ENCODE peak calls at places on chromosomes 1 and 21, in eight cellular contexts. H, C, E, G, Z, I, B and O are unnamed samples.

GRCh38 chr1:1402081-1402900 is 3.2 kb upstream of the CCNL2 start:
- DNase-seq in H (peak; percentile 58), C (peak; percentile 38), E (no peak), G (no peak), Z (no peak), I (no peak), B (no peak), O (peak; percentile 52)

GRCh38 chr1:201406831-201407406 is 7.8 kb upstream of the LAD1 start:
- DNase-seq in H (peak; percentile 66), C (no peak), E (no peak), G (no peak), Z (no peak), I (no peak), B (no peak), O (no peak)

GRCh38 chr1:110062612-110063011 is 7.9 kb downstream of the ALX3 start:
- DNase-seq in H (no peak), C (no peak), E (no peak), G (no peak), Z (no peak), I (no peak), B (no peak), O (no peak)

GRCh38 chr1:112955678-112956502 is at the start of gene SLC16A1:
- DNase-seq in H (peak; percentile 90), C (peak; percentile 84), E (peak; percentile 95), G (peak; percentile 90), Z (peak; percentile 94), I (peak; percentile 91), B (peak; percentile 64), O (peak; percentile 95)

GRCh38 chr1:9651565-9652378 is at the start of gene PIK3CD:
- DNase-seq in H (peak; percentile 25), C (peak; percentile 61), E (peak; percentile 27), G (peak; percentile 66), Z (no peak), I (no peak), B (no peak), O (peak; percentile 93)

GRCh38 chr1:21910528-21911204 is 26.4 kb downstream of the HSPG2 start:
- DNase-seq in H (no peak), C (no peak), E (no peak), G (no peak), Z (no peak), I (no peak), B (no peak), O (no peak)

GRCh38 chr1:19505694-19506457 is 20.5 kb upstream of the CAPZB start:
- DNase-seq in H (no peak), C (no peak), E (peak; percentile 34), G (peak; percentile 51), Z (no peak), I (no peak), B (no peak), O (peak; percentile 54)

GRCh38 chr21:26405735-26406361 is 167.2 kb downstream of the CYYR1 start:
- DNase-seq in H (peak; percentile 91), C (no peak), E (no peak), G (no peak), Z (no peak), I (no peak), B (no peak), O (no peak)

GRCh38 chr1:69401894-69402293 is 165.8 kb upstream of the LRRC7 start:
- DNase-seq in H (peak; percentile 9), C (no peak), E (no peak), G (no peak), Z (no peak), I (no peak), B (no peak), O (no peak)

GRCh38 chr1:2173546-2174347 is 20.8 kb downstream of the FAAP20 start:
- DNase-seq in H (no peak), C (no peak), E (no peak), G (no peak), Z (no peak), I (no peak), B (no peak), O (no peak)

GRCh38 chr1:106768501-106768900 is 288.0 kb upstream of the PRMT6 start:
- DNase-seq in H (peak; percentile 61), C (no peak), E (no peak), G (no peak), Z (no peak), I (no peak), B (no peak), O (no peak)

GRCh38 chr1:93575586-93576271 is 105.9 kb downstream of the BCAR3 start:
- DNase-seq in H (no peak), C (no peak), E (peak; percentile 9), G (no peak), Z (no peak), I (no peak), B (no peak), O (no peak)

GRCh38 chr1:960371-961131 is at the start of gene KLHL17:
- DNase-seq in H (peak; percentile 71), C (peak; percentile 71), E (peak; percentile 80), G (peak; percentile 87), Z (peak; percentile 76), I (peak; percentile 46), B (no peak), O (peak; percentile 78)

GRCh38 chr21:34335316-34335715 is 28.5 kb upstream of the KCNE2 start:
- DNase-seq in H (no peak), C (no peak), E (no peak), G (no peak), Z (no peak), I (no peak), B (peak; percentile 61), O (no peak)

DNA sequence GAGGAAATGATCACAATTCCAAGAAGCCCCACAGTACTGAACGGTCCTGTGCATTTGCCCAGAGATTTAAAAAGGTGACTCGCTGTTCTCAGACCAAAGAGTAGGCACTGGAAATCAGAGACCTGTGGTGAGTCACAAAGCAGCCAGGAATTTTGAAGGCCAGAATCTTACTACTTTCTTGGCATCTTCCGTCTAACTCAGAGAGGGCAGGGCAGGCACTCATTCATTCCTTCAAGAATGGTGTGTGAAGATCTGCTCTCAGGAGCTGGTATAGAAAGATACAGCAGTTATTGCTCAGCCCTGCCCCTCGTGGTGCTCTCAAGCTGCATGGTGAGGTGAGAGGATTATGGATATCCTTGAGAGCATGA is 57.9 kb downstream of the BRINP2 start:
- DNase-seq in H (peak; percentile 78), C (no peak), E (no peak), G (no peak), Z (no peak), I (no peak), B (no peak), O (no peak)
- TF ChIP-seq CTCF in H (peak; percentile 11), C (no peak), E (no peak), G (no peak), Z (no peak), I (no peak), B (no peak), O (no peak)

DNA sequence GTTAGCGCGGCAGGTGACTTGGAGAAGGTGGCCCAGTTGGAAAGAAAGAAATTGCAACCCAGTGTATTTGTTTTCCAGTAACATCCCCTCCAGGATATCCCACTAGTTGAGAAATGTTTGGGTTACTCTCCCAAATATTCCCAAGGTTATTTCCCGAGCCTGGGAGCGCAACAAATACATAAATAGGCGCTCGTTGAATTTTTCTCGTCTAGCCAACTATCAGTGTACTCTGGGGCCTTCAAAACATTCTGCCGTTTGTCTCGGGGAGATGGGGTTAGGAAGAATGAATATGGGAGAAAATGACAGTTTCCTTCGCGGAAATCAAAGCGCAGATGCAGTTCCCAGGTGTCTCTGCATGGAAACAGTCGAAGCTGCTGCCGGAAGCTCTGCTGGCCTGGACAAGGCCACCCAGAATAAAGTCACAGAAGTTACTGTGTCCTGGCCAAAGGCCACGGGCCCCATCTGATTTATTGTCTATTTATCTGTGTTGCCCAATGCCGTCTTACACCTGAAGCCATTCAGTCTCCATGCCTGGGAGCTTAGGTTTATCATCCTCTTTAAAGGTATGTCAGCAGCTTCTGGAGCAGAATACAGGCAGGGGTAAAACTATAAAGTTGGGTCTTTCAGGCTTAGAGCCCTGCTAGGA is 999 bp downstream of the C1orf115 start:
- DNase-seq in H (no peak), C (no peak), E (no peak), G (no peak), Z (no peak), I (peak; percentile 30), B (no peak), O (no peak)
- H3K4me3 ChIP-seq in H (no peak overlapping the region), C (no peak overlapping the region), E (peak overlapping the region; percentile 94), G (peak overlapping the region; percentile 84), Z (peak overlapping the region; percentile 74), I (peak overlapping the region; percentile 90), B (peak overlapping the region; percentile 67), O (peak overlapping the region; percentile 61)

GRCh38 chr1:3249846-3250501 is 181.0 kb downstream of the PRDM16 start:
- DNase-seq in H (no peak), C (no peak), E (no peak), G (no peak), Z (no peak), I (no peak), B (no peak), O (no peak)

GRCh38 chr1:3247521-3248031 is 178.6 kb downstream of the PRDM16 start:
- DNase-seq in H (peak; percentile 2), C (no peak), E (no peak), G (no peak), Z (no peak), I (no peak), B (no peak), O (peak; percentile 71)

GRCh38 chr1:3249236-3249845 is 180.3 kb downstream of the PRDM16 start:
- DNase-seq in H (no peak), C (no peak), E (no peak), G (no peak), Z (no peak), I (no peak), B (no peak), O (peak; percentile 18)

GRCh38 chr1:3250624-3251023 is 181.6 kb downstream of the PRDM16 start:
- DNase-seq in H (no peak), C (no peak), E (no peak), G (no peak), Z (no peak), I (no peak), B (no peak), O (no peak)

GRCh38 chr1:3248416-3249141 is 179.6 kb downstream of the PRDM16 start:
- DNase-seq in H (no peak), C (no peak), E (no peak), G (no peak), Z (no peak), I (no peak), B (no peak), O (no peak)
- H3K27me3 ChIP-seq in H (peaks cover 2% of the 10 kb centered on the region), C (no peaks in the 10 kb centered on the region), E (peaks cover 49% of the 10 kb centered on the region), G (peaks cover 27% of the 10 kb centered on the region), Z (peaks cover 19% of the 10 kb centered on the region), I (peaks cover 50% of the 10 kb centered on the region), B (peaks cover 9% of the 10 kb centered on the region), O (peaks cover 57% of the 10 kb centered on the region)

DNA sequence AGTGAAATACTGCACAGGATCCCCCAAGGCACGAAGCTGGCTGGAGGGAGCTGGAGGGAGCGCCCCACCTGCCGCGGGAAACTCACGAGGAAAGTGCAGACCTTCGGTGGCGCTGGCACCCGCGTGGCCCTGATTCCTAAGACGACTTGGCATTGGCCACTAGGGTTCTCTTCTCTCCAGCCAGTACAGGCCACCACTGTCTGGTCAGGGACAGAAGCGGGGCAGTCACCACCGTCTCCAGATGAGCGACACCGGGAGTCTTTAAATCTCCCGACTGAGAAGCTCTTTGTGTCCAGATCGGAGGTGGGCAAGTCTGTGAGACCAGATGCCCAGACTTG is 19.2 kb upstream of the CHIA start:
- DNase-seq in H (no peak), C (no peak), E (no peak), G (no peak), Z (no peak), I (no peak), B (no peak), O (no peak)
- TF ChIP-seq CTCF in H (no peak), C (no peak), E (no peak), G (no peak), Z (no peak), I (no peak), B (no peak), O (no peak)